ENCODE peak calls at places on chromosomes 3 and 15, in ten cellular contexts. V is HepG2, B is breast epithelium, J is spleen, W is prostate gland, K is K562, H is H1, Z is stomach, G is HCT116, R is GM12878. C is an unnamed sample.

GRCh38 chr15:74884428-74885223 is 5.2 kb upstream of the MPI start:
- DNase-seq in V (no peak), B (no peak), J (no peak), W (no peak), K (no peak), H (no peak), Z (no peak), G (no peak), R (no peak), C (no peak)

GRCh38 chr3:82087958-82088357 is 326.5 kb upstream of the GBE1 start:
- DNase-seq in V (peak; percentile 3), B (no peak), J (no peak), W (no peak), K (no peak), H (no peak), Z (no peak), G (no peak), R (no peak), C (no peak)

GRCh38 chr15:68843425-68844311 is 23.0 kb upstream of the ANP32A start:
- DNase-seq in V (no peak), B (no peak), J (peak; percentile 77), W (no peak), K (no peak), H (no peak), Z (no peak), G (no peak), R (no peak), C (no peak)

GRCh38 chr3:60323180-60323579 is 928.1 kb downstream of the FHIT start:
- DNase-seq in V (no peak), B (no peak), J (no peak), W (no peak), K (no peak), H (no peak), Z (no peak), G (no peak), R (no peak), C (no peak)

GRCh38 chr3:110881069-110881468 is 190.5 kb upstream of the NECTIN3 start:
- DNase-seq in V (peak; percentile 63), B (peak; percentile 82), J (no peak), W (peak; percentile 95), K (peak; percentile 9), H (no peak), Z (peak; percentile 89), G (peak; percentile 24), R (no peak), C (no peak)

GRCh38 chr3:124611520-124611919 is 118.7 kb upstream of the UMPS start:
- DNase-seq in V (peak; percentile 68), B (no peak), J (no peak), W (no peak), K (no peak), H (no peak), Z (no peak), G (no peak), R (no peak), C (no peak)

GRCh38 chr3:33722626-33723370 is 4.7 kb upstream of the CLASP2 start:
- DNase-seq in V (no peak), B (no peak), J (no peak), W (no peak), K (no peak), H (no peak), Z (no peak), G (no peak), R (no peak), C (no peak)

GRCh38 chr3:158313344-158313927 is 203.5 kb downstream of the RSRC1 start:
- DNase-seq in V (peak; percentile 31), B (no peak), J (no peak), W (no peak), K (peak; percentile 17), H (no peak), Z (no peak), G (peak; percentile 39), R (no peak), C (no peak)

GRCh38 chr15:77081971-77082370 is 11.1 kb upstream of the TSPAN3 start:
- DNase-seq in V (no peak), B (no peak), J (no peak), W (no peak), K (no peak), H (no peak), Z (no peak), G (no peak), R (no peak), C (no peak)

GRCh38 chr3:16033889-16034687 is 140.4 kb upstream of the GALNT15 start:
- DNase-seq in V (no peak), B (no peak), J (no peak), W (no peak), K (no peak), H (no peak), Z (no peak), G (no peak), R (no peak), C (no peak)

DNA sequence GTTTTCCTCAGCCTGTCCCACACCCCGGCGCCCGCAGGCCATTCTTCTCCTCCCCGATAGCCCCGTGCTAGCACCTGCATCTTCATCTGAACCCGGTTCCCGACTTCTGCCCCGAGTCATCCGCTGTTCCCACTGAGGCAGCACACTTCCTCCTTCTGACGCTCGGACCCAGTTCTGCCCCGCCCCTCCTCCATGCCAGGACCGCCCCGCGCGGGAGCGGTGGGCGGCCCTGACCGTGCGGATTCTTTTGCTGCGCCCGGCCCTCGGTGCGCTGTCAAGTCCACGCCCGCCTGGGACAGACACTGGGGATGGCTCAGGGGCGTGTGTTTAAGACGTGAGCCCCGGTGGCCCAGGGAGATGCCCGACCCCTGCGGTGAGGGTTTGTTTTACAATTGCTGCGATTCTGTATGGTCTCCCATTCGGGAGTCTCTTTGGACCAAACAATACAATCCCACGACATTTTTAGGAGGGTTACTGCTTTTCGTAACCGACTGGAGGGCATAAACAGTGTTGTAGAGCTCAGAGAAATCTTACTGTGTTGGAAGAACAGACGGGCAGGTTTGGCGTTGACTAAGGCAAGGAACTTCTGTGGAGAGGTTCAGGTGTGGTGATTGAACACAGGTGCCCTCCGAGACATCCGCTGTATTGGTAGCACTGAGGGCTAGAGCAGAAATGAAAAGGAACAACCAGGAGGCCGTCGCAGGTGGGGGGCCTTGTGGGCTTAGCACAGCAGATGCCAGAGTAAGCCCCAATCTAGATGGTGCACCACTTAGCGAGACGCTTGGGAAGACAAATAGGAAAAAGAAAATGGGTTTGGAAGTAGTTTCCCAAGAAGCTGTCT is 716 bp downstream of the PTPN23 start:
- DNase-seq in V (peak; percentile 80), B (peak; percentile 74), J (peak; percentile 94), W (peak; percentile 67), K (peak; percentile 91), H (peak; percentile 60), Z (peak; percentile 82), G (peak; percentile 70), R (peak; percentile 45), C (peak; percentile 83)
- TF ChIP-seq POLR2AphosphoS5 in V (peak; percentile 71), B (no peak), J (no peak), W (peak; percentile 17), K (peak; percentile 62), H (peak; percentile 67), Z (peak; percentile 14), G (peak; percentile 64), R (peak; percentile 83), C (peak; percentile 77)

DNA sequence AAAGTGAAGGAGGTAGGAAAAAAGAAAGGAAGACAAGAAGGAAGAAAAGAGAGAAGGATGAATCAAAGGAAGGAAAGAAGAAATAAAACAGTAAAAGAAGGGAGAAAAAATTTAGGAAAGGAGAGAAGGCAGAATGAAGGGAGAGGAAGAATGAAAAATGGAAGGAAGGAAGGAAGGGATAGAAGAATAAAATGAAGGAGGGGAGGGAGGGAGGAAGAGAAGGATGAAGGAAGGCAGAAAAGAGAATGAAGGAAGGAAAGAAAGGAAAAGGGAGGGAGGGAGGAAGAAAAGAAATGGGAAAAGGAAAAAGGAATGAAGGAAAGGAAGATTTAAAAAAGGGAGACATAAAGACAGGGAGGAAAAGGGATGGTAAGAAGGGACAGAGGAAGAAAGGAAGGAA is 393.7 kb upstream of the GRM7 start:
- DNase-seq in V (no peak), B (no peak), J (no peak), W (no peak), K (no peak), H (no peak), Z (no peak), G (no peak), R (no peak), C (no peak)
- TF ChIP-seq POLR2A in V (no peak), B (no peak), J (no peak), W (no peak), K (no peak), H (no peak), Z (no peak), G (no peak), R (no peak), C (no peak)

GRCh38 chr3:99640214-99640851 is 1.9 kb downstream of the COL8A1 start:
- DNase-seq in V (no peak), B (no peak), J (no peak), W (no peak), K (no peak), H (no peak), Z (no peak), G (no peak), R (no peak), C (no peak)

GRCh38 chr3:99637381-99638111 is 848 bp upstream of the COL8A1 start:
- DNase-seq in V (no peak), B (no peak), J (no peak), W (no peak), K (no peak), H (no peak), Z (no peak), G (no peak), R (no peak), C (no peak)

GRCh38 chr3:99637041-99637380 is 1.4 kb upstream of the COL8A1 start:
- DNase-seq in V (no peak), B (no peak), J (no peak), W (no peak), K (no peak), H (no peak), Z (no peak), G (no peak), R (no peak), C (no peak)

GRCh38 chr3:99639579-99639978 is 1.2 kb downstream of the COL8A1 start:
- DNase-seq in V (no peak), B (no peak), J (no peak), W (no peak), K (no peak), H (no peak), Z (no peak), G (no peak), R (no peak), C (no peak)

GRCh38 chr3:99638244-99638948 is at the start of gene COL8A1:
- DNase-seq in V (no peak), B (peak; percentile 54), J (no peak), W (peak; percentile 8), K (no peak), H (no peak), Z (no peak), G (no peak), R (no peak), C (no peak)
- TF ChIP-seq POLR2AphosphoS5 in V (no peak), B (no peak), J (no peak), W (no peak), K (no peak), H (no peak), Z (no peak), G (no peak), R (no peak), C (no peak)

DNA sequence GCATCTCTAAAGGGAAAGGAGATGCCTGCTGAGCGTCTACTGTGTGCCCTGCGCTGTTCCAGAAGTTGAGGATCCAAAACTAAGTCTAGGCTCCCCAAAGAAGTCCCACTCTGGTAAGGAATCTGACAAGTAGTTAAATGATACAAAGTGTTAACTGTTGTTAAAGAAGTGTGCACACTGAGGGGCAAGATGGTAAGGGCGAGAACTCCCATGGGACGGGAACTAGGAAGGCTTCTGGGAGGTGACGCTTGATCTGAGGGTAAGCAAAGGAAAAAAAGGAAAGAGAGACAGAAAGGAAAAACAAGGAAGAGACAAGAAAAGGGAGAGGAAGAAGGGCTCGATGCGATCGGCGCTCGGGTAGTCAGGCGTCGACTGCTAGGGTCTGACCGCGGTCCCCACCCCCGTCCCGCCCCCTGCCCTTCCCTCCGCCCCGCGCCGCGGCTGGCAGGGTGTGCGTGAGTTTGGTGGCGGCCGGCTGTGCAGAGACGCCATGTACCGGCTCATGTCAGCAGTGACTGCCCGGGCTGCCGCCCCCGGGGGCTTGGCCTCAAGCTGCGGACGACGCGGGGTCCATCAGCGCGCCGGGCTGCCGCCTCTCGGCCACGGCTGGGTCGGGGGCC is at the start of gene LACTB:
- DNase-seq in V (peak; percentile 75), B (peak; percentile 81), J (peak; percentile 96), W (peak; percentile 83), K (peak; percentile 90), H (peak; percentile 59), Z (peak; percentile 89), G (peak; percentile 73), R (peak; percentile 36), C (peak; percentile 76)
- TF ChIP-seq POLR2A in V (peak; percentile 58), B (peak; percentile 23), J (peak; percentile 36), W (peak; percentile 71), K (peak; percentile 58), H (peak; percentile 22), Z (peak; percentile 21), G (no peak), R (peak; percentile 71), C (no peak)

C was measured in GM12891.